ENCODE peak calls at places on chromosomes 5 and 9, in seven cellular contexts. V is SK-N-SH, W is GM12878, H is A549, S is K562, U is HCT116, Y is HepG2. P is an unnamed sample.

GRCh38 chr9:134454386-134454978 is 128.2 kb downstream of the RXRA start:
- DNase-seq in V (no peak), H (no peak), U (no peak), W (no peak), S (no peak), Y (no peak), P (no peak)

GRCh38 chr9:78601957-78602565 is 305.1 kb downstream of the PSAT1 start:
- DNase-seq in Y (peak), W (no peak), V (peak), U (peak), H (peak), S (peak), P (peak)

GRCh38 chr5:83472508-83473343 is 1.2 kb downstream of the VCAN start:
- DNase-seq in W (no peak), S (peak), Y (no peak), U (no peak), H (peak), V (peak), P (peak)

GRCh38 chr9:89442981-89443817 is 54.7 kb downstream of the SEMA4D start:
- DNase-seq in Y (no peak), H (no peak), U (no peak), W (no peak), S (no peak), V (no peak), P (no peak)

GRCh38 chr5:31000287-31000686 is 193.2 kb upstream of the CDH6 start:
- DNase-seq in Y (no peak), H (no peak), V (no peak), U (no peak), S (no peak), W (no peak), P (no peak)

GRCh38 chr5:37787742-37788141 is 52.1 kb downstream of the GDNF start:
- DNase-seq in H (no peak), W (no peak), U (no peak), S (no peak), Y (peak), V (no peak), P (no peak)

GRCh38 chr5:3321923-3322322 is 273.7 kb upstream of the IRX1 start:
- DNase-seq in S (no peak), Y (no peak), U (no peak), W (no peak), V (no peak), H (no peak), P (no peak)

GRCh38 chr5:67206381-67207328 is 10.1 kb upstream of the CD180 start:
- DNase-seq in S (peak), H (peak), V (no peak), U (peak), W (peak), Y (peak), P (no peak)

GRCh38 chr5:3027185-3027865 is 275.8 kb upstream of the IRX2 start:
- DNase-seq in V (no peak), Y (no peak), H (no peak), S (no peak), W (no peak), U (no peak), P (no peak)

GRCh38 chr9:95077766-95078382 is 239.6 kb downstream of the FANCC start:
- DNase-seq in U (no peak), H (no peak), W (no peak), S (no peak), Y (no peak), V (no peak), P (no peak)

GRCh38 chr5:2288466-2288865 is 405.7 kb upstream of the IRX4 start:
- DNase-seq in Y (no peak), W (no peak), S (no peak), H (no peak), V (no peak), U (no peak), P (no peak)

GRCh38 chr5:24750356-24750755 is 105.6 kb upstream of the CDH10 start:
- DNase-seq in H (no peak), V (no peak), U (no peak), S (no peak), Y (no peak), W (no peak), P (no peak)

GRCh38 chr9:3181049-3181953 is 337.4 kb upstream of the PUM3 start:
- DNase-seq in W (no peak), S (peak), U (no peak), V (peak), Y (peak), H (peak), P (peak)

GRCh38 chr9:115098226-115098965 is 19.6 kb downstream of the TNC start:
- DNase-seq in V (no peak), Y (no peak), W (no peak), S (no peak), H (no peak), U (no peak), P (peak)

GRCh38 chr9:71121275-71122168 is at the start of gene TRPM3:
- DNase-seq in S (no peak), U (no peak), H (no peak), V (no peak), Y (no peak), W (no peak), P (peak)

GRCh38 chr9:125867752-125868400 is 120.7 kb downstream of the PBX3 start:
- DNase-seq in Y (no peak), V (no peak), H (no peak), U (peak), S (no peak), W (no peak), P (no peak)

GRCh38 chr9:93136011-93136440 is 2.0 kb upstream of the NINJ1 start:
- DNase-seq in V (no peak), U (no peak), W (no peak), H (peak), Y (no peak), S (no peak), P (no peak)

GRCh38 chr5:2750026-2750757 is 1.3 kb downstream of the IRX2 start:
- DNase-seq in V (no peak), Y (no peak), H (no peak), S (no peak), W (no peak), U (no peak), P (peak)

GRCh38 chr5:143128412-143129071 is 274.9 kb downstream of the NR3C1 start:
- DNase-seq in S (no peak), U (no peak), V (no peak), Y (no peak), H (no peak), W (no peak), P (no peak)

GRCh38 chr9:89639367-89639795 is 34.6 kb downstream of the GADD45G start:
- DNase-seq in Y (no peak), V (no peak), W (no peak), H (no peak), U (no peak), S (no peak), P (peak)

GRCh38 chr5:125402787-125403186 is 656.3 kb upstream of the ZNF608 start:
- DNase-seq in U (no peak), W (no peak), H (no peak), S (no peak), Y (no peak), V (no peak), P (no peak)

GRCh38 chr5:53481354-53481886 is 991 bp downstream of the FST start:
- DNase-seq in Y (no peak), S (no peak), U (no peak), V (no peak), W (no peak), H (no peak), P (no peak)

GRCh38 chr5:110371011-110371724 is 355.3 kb downstream of the TMEM232 start:
- DNase-seq in W (peak), S (no peak), Y (no peak), V (no peak), H (no peak), U (no peak), P (no peak)

GRCh38 chr9:33964369-33964768 is 84.3 kb downstream of the UBAP2 start:
- DNase-seq in V (no peak), S (no peak), U (no peak), Y (no peak), W (no peak), H (no peak), P (no peak)

GRCh38 chr5:66814146-66814991 is 218.2 kb downstream of the MAST4 start:
- DNase-seq in V (peak), S (peak), Y (peak), W (peak), U (peak), H (peak), P (peak)

GRCh38 chr5:138305797-138306196 is 25.8 kb downstream of the CDC25C start:
- DNase-seq in Y (peak), H (peak), W (no peak), V (no peak), U (no peak), S (peak), P (no peak)

GRCh38 chr5:94745786-94746730 is 127.6 kb downstream of the SLF1 start:
- DNase-seq in H (no peak), W (peak), V (no peak), S (no peak), U (no peak), Y (no peak), P (no peak)

GRCh38 chr5:23316060-23316591 is 191.3 kb upstream of the PRDM9 start:
- DNase-seq in H (no peak), S (no peak), W (no peak), V (no peak), U (no peak), Y (no peak), P (peak)
- TF ChIP-seq REST in H (no peak), S (no peak), W (no peak), V (no peak), U (no peak), Y (no peak), P (no peak)

GRCh38 chr9:127467621-127468020 is 16.3 kb downstream of the LRSAM1 start:
- DNase-seq in S (no peak), V (no peak), U (no peak), Y (no peak), H (no peak), W (no peak), P (no peak)
- H3K4me2 ChIP-seq in S (no peak), V (no peak), U (no peak), Y (no peak), H (no peak), W (no peak), P (no peak)

GRCh38 chr5:6592611-6593010 is 40.2 kb downstream of the NSUN2 start:
- DNase-seq in U (no peak), Y (no peak), H (no peak), W (no peak), S (no peak), V (no peak), P (no peak)
- TF ChIP-seq REST in U (no peak), Y (no peak), H (no peak), W (no peak), S (no peak), V (no peak), P (no peak)

GRCh38 chr5:107515521-107515920 is 155.2 kb downstream of the EFNA5 start:
- DNase-seq in V (peak), W (no peak), U (no peak), H (no peak), Y (no peak), S (no peak), P (no peak)

GRCh38 chr5:107512029-107512428 is 158.7 kb downstream of the EFNA5 start:
- DNase-seq in V (no peak), W (no peak), S (no peak), H (no peak), U (no peak), Y (no peak), P (peak)

GRCh38 chr5:107514305-107514704 is 156.4 kb downstream of the EFNA5 start:
- DNase-seq in V (no peak), Y (no peak), H (no peak), W (no peak), U (no peak), S (no peak), P (no peak)

GRCh38 chr5:107516452-107517184 is 154.1 kb downstream of the EFNA5 start:
- DNase-seq in U (no peak), V (no peak), H (no peak), S (no peak), Y (no peak), W (no peak), P (no peak)

GRCh38 chr5:107513337-107514125 is 157.2 kb downstream of the EFNA5 start:
- DNase-seq in W (peak), S (no peak), H (no peak), U (no peak), Y (no peak), V (no peak), P (no peak)
- H3K4me2 ChIP-seq in W (peak), S (no peak), H (no peak), U (no peak), Y (no peak), V (no peak), P (no peak)

GRCh38 chr9:77469515-77470197 is 178.5 kb downstream of the GNA14 start:
- DNase-seq in Y (no peak), W (no peak), H (no peak), V (no peak), S (no peak), U (no peak), P (no peak)
- TF ChIP-seq REST in Y (no peak), W (no peak), H (no peak), V (no peak), S (no peak), U (no peak), P (no peak)

DNA sequence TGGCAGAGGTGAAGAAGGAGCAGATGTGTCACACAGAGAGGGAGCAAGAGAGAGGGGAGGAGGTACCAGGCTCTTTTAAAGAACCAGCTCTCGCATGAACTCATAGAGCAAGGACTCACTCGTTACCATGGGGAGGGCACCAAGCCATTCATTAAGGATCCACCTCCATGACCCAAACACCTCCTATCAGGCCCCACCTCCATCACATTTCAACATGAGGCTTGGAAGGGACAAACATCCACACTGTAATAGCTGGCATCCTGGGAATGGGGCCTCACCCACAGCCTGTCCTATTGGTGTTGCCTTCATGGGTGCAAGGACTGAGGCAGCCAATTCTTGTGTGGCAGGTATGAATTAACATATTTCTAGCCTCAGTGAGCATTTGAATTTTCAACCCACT is 11.6 kb upstream of the TNFAIP8 start:
- DNase-seq in Y (no peak), S (no peak), U (no peak), V (no peak), W (no peak), H (no peak), P (no peak)
- H3K4me2 ChIP-seq in Y (no peak), S (no peak), U (no peak), V (no peak), W (peak), H (no peak), P (no peak)

P was measured in GM23338.